ENCODE peak calls at places on chromosomes 3 and 15, in six cellular contexts. One of them, this sample, is unnamed. For H3K27me3, the result is how much of the 10 kb centered on the place peaks cover.

GRCh38 chr15:69325456-69325971 is 26.8 kb downstream of the PAQR5 start:
- DNase-seq in testis: no peak
- DNase-seq in tibial nerve: no peak
- DNase-seq in stomach: no peak
- DNase-seq in IMR-90: no peak
- DNase-seq in esophagus muscularis mucosa: no peak
- DNase-seq in this sample: no peak

GRCh38 chr3:102573483-102574028 is 138.7 kb downstream of the ZPLD1 start:
- DNase-seq in stomach: no peak
- DNase-seq in tibial nerve: no peak
- DNase-seq in testis: no peak
- DNase-seq in IMR-90: no peak
- DNase-seq in esophagus muscularis mucosa: no peak
- DNase-seq in this sample: no peak

GRCh38 chr15:99445272-99445850 is 120.4 kb upstream of the MEF2A start:
- DNase-seq in stomach: no peak
- DNase-seq in IMR-90: no peak
- DNase-seq in tibial nerve: no peak
- DNase-seq in esophagus muscularis mucosa: peak
- DNase-seq in testis: no peak
- DNase-seq in this sample: no peak

GRCh38 chr3:114498779-114499370 is 205.0 kb downstream of the TIGIT start:
- DNase-seq in stomach: no peak
- DNase-seq in esophagus muscularis mucosa: no peak
- DNase-seq in IMR-90: peak
- DNase-seq in tibial nerve: no peak
- DNase-seq in testis: peak
- DNase-seq in this sample: no peak

GRCh38 chr3:110815008-110815583 is 256.5 kb upstream of the NECTIN3 start:
- DNase-seq in esophagus muscularis mucosa: no peak
- DNase-seq in IMR-90: peak
- DNase-seq in tibial nerve: no peak
- DNase-seq in stomach: no peak
- DNase-seq in testis: no peak
- DNase-seq in this sample: no peak

GRCh38 chr3:36991923-36992805 is 767 bp downstream of the EPM2AIP1 start:
- DNase-seq in stomach: no peak
- DNase-seq in testis: peak
- DNase-seq in tibial nerve: peak
- DNase-seq in esophagus muscularis mucosa: no peak
- DNase-seq in IMR-90: peak
- DNase-seq in this sample: no peak

GRCh38 chr3:143526016-143526540 is 322.2 kb downstream of the SLC9A9 start:
- DNase-seq in IMR-90: no peak
- DNase-seq in esophagus muscularis mucosa: no peak
- DNase-seq in tibial nerve: no peak
- DNase-seq in testis: no peak
- DNase-seq in stomach: no peak
- DNase-seq in this sample: peak

GRCh38 chr3:109773006-109773405 is 435.7 kb upstream of the DPPA4 start:
- DNase-seq in testis: no peak
- DNase-seq in IMR-90: peak
- DNase-seq in stomach: no peak
- DNase-seq in tibial nerve: no peak
- DNase-seq in esophagus muscularis mucosa: no peak
- DNase-seq in this sample: no peak

GRCh38 chr3:43363621-43364266 is 77.4 kb downstream of the SNRK start:
- DNase-seq in testis: peak
- DNase-seq in tibial nerve: no peak
- DNase-seq in esophagus muscularis mucosa: peak
- DNase-seq in stomach: no peak
- DNase-seq in IMR-90: peak
- DNase-seq in this sample: no peak

GRCh38 chr3:122918576-122919290 is 108.8 kb downstream of the SEMA5B start:
- DNase-seq in IMR-90: peak
- DNase-seq in esophagus muscularis mucosa: no peak
- DNase-seq in testis: no peak
- DNase-seq in tibial nerve: no peak
- DNase-seq in stomach: no peak
- DNase-seq in this sample: peak

GRCh38 chr3:89698208-89698830 is 590.9 kb downstream of the EPHA3 start:
- DNase-seq in IMR-90: no peak
- DNase-seq in esophagus muscularis mucosa: no peak
- DNase-seq in stomach: no peak
- DNase-seq in tibial nerve: no peak
- DNase-seq in testis: no peak
- DNase-seq in this sample: no peak

GRCh38 chr3:40116478-40117162 is 192.9 kb upstream of the EIF1B start:
- DNase-seq in stomach: no peak
- DNase-seq in esophagus muscularis mucosa: no peak
- DNase-seq in IMR-90: peak
- DNase-seq in tibial nerve: no peak
- DNase-seq in testis: no peak
- DNase-seq in this sample: no peak

GRCh38 chr3:35639251-35640185 is at the start of gene ARPP21:
- DNase-seq in stomach: no peak
- DNase-seq in testis: peak
- DNase-seq in esophagus muscularis mucosa: no peak
- DNase-seq in tibial nerve: no peak
- DNase-seq in IMR-90: no peak
- DNase-seq in this sample: peak
- H3K27me3 ChIP-seq in stomach: under half
- H3K27me3 ChIP-seq in testis: under half
- H3K27me3 ChIP-seq in esophagus muscularis mucosa: under half
- H3K27me3 ChIP-seq in tibial nerve: under half
- H3K27me3 ChIP-seq in IMR-90: under half
- H3K27me3 ChIP-seq in this sample: under half

GRCh38 chr15:64162869-64163661 is at the start of gene PPIB:
- DNase-seq in testis: peak
- DNase-seq in stomach: peak
- DNase-seq in IMR-90: peak
- DNase-seq in tibial nerve: peak
- DNase-seq in esophagus muscularis mucosa: peak
- DNase-seq in this sample: peak
- TF ChIP-seq POLR2A in testis: no peak
- TF ChIP-seq POLR2A in stomach: no peak
- TF ChIP-seq POLR2A in IMR-90: peak
- TF ChIP-seq POLR2A in tibial nerve: peak
- TF ChIP-seq POLR2A in esophagus muscularis mucosa: peak
- TF ChIP-seq POLR2A in this sample: peak

DNA sequence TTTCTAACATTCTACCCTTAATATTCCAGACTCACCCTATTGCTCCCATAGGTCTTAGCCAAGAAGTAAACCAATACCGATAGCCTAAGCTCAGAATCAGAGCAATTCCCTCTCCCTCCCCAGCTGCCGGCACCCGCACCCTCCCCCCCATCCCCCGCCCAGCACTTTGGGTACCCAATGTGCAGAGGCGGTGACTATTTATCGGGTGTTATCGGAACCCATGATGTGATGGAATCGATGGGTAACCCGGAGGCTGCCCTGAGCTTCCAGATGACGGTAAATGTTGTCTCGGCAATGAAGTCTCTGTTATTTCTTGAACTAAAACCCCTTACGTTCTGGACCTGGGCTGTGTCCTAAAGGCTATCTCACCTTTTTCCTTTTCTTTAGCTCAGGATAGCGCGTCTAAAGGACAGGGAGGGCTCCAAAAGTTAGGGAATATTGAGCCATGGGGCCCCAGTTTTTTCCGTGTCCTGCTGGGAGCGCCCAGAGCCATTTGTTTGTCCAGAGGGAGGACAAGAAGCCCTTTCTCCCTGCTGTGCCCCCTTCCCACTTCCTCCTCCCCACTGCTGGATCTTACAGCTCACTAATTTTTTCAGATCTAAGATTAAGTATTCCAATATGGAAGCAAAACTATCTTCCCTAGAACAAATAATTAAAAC is 1.6 kb downstream of the SLITRK3 start:
- DNase-seq in IMR-90: no peak
- DNase-seq in testis: no peak
- DNase-seq in stomach: no peak
- DNase-seq in tibial nerve: no peak
- DNase-seq in esophagus muscularis mucosa: no peak
- DNase-seq in this sample: no peak
- H3K27me3 ChIP-seq in IMR-90: under half
- H3K27me3 ChIP-seq in testis: under half
- H3K27me3 ChIP-seq in stomach: half or more
- H3K27me3 ChIP-seq in tibial nerve: under half
- H3K27me3 ChIP-seq in esophagus muscularis mucosa: under half
- H3K27me3 ChIP-seq in this sample: under half

GRCh38 chr3:49357466-49358216 is 512 bp downstream of the GPX1 start:
- DNase-seq in esophagus muscularis mucosa: no peak
- DNase-seq in IMR-90: peak
- DNase-seq in tibial nerve: peak
- DNase-seq in stomach: peak
- DNase-seq in testis: peak
- DNase-seq in this sample: peak
- TF ChIP-seq POLR2A in esophagus muscularis mucosa: no peak
- TF ChIP-seq POLR2A in IMR-90: no peak
- TF ChIP-seq POLR2A in tibial nerve: no peak
- TF ChIP-seq POLR2A in stomach: no peak
- TF ChIP-seq POLR2A in testis: no peak
- TF ChIP-seq POLR2A in this sample: no peak

DNA sequence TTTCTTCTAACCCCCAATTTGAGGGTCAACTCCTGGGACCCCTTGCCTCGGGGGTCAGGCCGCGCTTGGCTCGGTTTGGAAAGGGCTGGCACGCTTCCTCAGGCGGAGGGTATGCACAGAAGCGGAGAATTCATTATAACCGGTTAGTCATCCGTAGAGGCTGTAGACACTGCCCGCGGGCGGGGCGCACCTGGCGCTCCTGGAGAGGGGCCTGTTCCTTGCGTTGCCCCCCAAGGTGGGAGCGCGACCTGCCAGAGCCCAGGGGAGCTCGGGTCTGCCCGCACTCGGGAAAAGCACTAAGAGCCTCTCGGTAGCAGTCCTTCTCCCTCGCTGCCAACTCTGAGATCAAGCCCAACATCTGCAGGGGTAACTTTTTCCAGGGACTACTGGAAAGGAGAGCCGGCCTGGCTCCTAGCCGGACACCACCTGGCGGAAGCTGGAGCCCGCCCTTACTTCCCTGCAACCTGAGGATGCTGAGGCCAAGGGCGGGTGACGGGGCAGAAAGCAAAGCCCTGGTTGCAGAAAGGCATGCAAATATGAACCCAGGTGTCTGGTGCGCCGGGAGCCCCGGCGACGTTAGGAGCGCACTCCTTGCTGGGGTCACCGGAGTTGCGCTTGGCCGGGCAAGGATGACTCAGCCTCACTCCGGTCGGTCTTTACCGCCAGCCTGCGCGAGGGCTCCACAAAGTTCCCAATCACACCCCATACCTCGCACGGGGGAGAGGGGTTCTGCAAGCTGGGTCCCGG is 1.5 kb upstream of the CACNA2D3 start:
- DNase-seq in testis: peak
- DNase-seq in esophagus muscularis mucosa: peak
- DNase-seq in stomach: peak
- DNase-seq in IMR-90: no peak
- DNase-seq in tibial nerve: no peak
- DNase-seq in this sample: peak
- H3K27me3 ChIP-seq in testis: under half
- H3K27me3 ChIP-seq in esophagus muscularis mucosa: under half
- H3K27me3 ChIP-seq in stomach: under half
- H3K27me3 ChIP-seq in IMR-90: under half
- H3K27me3 ChIP-seq in tibial nerve: under half
- H3K27me3 ChIP-seq in this sample: under half

DNA sequence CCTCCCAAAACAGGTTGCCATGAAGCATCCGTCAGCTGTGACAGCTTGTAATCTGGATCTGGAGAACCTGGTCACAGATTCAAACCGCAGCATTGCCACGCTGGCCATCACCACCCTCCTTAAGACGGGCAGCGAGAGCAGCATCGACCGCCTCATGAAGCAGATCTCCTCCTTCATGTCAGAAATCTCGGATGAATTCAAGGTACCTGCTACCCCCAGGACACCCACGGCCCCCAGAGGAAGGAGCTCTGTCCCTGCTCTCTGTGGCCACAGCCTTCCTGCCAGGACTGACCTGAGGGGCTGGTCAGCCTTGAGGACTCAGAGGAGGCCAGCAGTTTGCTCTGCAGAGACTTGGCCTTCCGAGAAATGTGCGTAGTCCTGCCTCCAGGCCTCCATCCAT is 11.2 kb downstream of the COPG1 start:
- DNase-seq in testis: no peak
- DNase-seq in esophagus muscularis mucosa: no peak
- DNase-seq in tibial nerve: no peak
- DNase-seq in stomach: no peak
- DNase-seq in IMR-90: no peak
- DNase-seq in this sample: no peak
- TF ChIP-seq POLR2A in testis: no peak
- TF ChIP-seq POLR2A in esophagus muscularis mucosa: no peak
- TF ChIP-seq POLR2A in tibial nerve: no peak
- TF ChIP-seq POLR2A in stomach: no peak
- TF ChIP-seq POLR2A in IMR-90: no peak
- TF ChIP-seq POLR2A in this sample: no peak

GRCh38 chr3:134795776-134796312 is 784 bp downstream of the EPHB1 start:
- DNase-seq in tibial nerve: no peak
- DNase-seq in esophagus muscularis mucosa: peak
- DNase-seq in testis: no peak
- DNase-seq in IMR-90: peak
- DNase-seq in stomach: no peak
- DNase-seq in this sample: peak
- H3K27me3 ChIP-seq in tibial nerve: under half
- H3K27me3 ChIP-seq in esophagus muscularis mucosa: under half
- H3K27me3 ChIP-seq in testis: under half
- H3K27me3 ChIP-seq in IMR-90: half or more
- H3K27me3 ChIP-seq in stomach: under half
- H3K27me3 ChIP-seq in this sample: under half

GRCh38 chr15:90882781-90883525 is 1.4 kb upstream of the FES start:
- DNase-seq in testis: no peak
- DNase-seq in esophagus muscularis mucosa: no peak
- DNase-seq in tibial nerve: no peak
- DNase-seq in stomach: no peak
- DNase-seq in IMR-90: no peak
- DNase-seq in this sample: no peak

GRCh38 chr15:90883526-90883931 is 775 bp upstream of the FES start:
- DNase-seq in stomach: no peak
- DNase-seq in IMR-90: no peak
- DNase-seq in esophagus muscularis mucosa: no peak
- DNase-seq in testis: no peak
- DNase-seq in tibial nerve: no peak
- DNase-seq in this sample: no peak

GRCh38 chr15:90885432-90886290 is 1.4 kb downstream of the FES start:
- DNase-seq in IMR-90: peak
- DNase-seq in esophagus muscularis mucosa: peak
- DNase-seq in testis: peak
- DNase-seq in tibial nerve: peak
- DNase-seq in stomach: peak
- DNase-seq in this sample: peak

GRCh38 chr15:90884719-90885431 is 571 bp downstream of the FES start:
- DNase-seq in testis: no peak
- DNase-seq in esophagus muscularis mucosa: no peak
- DNase-seq in stomach: no peak
- DNase-seq in tibial nerve: no peak
- DNase-seq in IMR-90: no peak
- DNase-seq in this sample: no peak

GRCh38 chr15:90883971-90884718 is at the start of gene FES:
- DNase-seq in tibial nerve: peak
- DNase-seq in stomach: peak
- DNase-seq in IMR-90: peak
- DNase-seq in testis: no peak
- DNase-seq in esophagus muscularis mucosa: no peak
- DNase-seq in this sample: peak
- TF ChIP-seq POLR2A in tibial nerve: peak
- TF ChIP-seq POLR2A in stomach: no peak
- TF ChIP-seq POLR2A in IMR-90: no peak
- TF ChIP-seq POLR2A in testis: no peak
- TF ChIP-seq POLR2A in esophagus muscularis mucosa: peak
- TF ChIP-seq POLR2A in this sample: peak

This sample was measured in thyroid gland.